ENCODE peak calls at places on chromosomes 11 and 22, in six cellular contexts. One of them, this sample, is unnamed.

GRCh38 chr11:16876053-16876752 is 137.8 kb downstream of the C11orf58 start:
- DNase-seq in HFFc6: no peak
- DNase-seq in CD8-positive, alpha-beta T cell: no peak
- DNase-seq in amniotic epithelial cell: no peak
- DNase-seq in NCI-H774: no peak
- DNase-seq in GM23248: no peak
- DNase-seq in this sample: no peak

GRCh38 chr22:27381552-27381951 is 420.0 kb downstream of the MN1 start:
- DNase-seq in GM23248: no peak
- DNase-seq in amniotic epithelial cell: no peak
- DNase-seq in CD8-positive, alpha-beta T cell: no peak
- DNase-seq in NCI-H774: no peak
- DNase-seq in HFFc6: no peak
- DNase-seq in this sample: no peak

GRCh38 chr11:68441466-68442230 is 18.9 kb upstream of the PPP6R3 start:
- DNase-seq in NCI-H774: peak
- DNase-seq in HFFc6: no peak
- DNase-seq in amniotic epithelial cell: no peak
- DNase-seq in CD8-positive, alpha-beta T cell: no peak
- DNase-seq in GM23248: peak
- DNase-seq in this sample: no peak

GRCh38 chr22:43506487-43506886 is 94.7 kb downstream of the MPPED1 start:
- DNase-seq in CD8-positive, alpha-beta T cell: no peak
- DNase-seq in amniotic epithelial cell: no peak
- DNase-seq in NCI-H774: no peak
- DNase-seq in HFFc6: no peak
- DNase-seq in GM23248: no peak
- DNase-seq in this sample: no peak

GRCh38 chr11:78066471-78066870 is 2.8 kb downstream of the THRSP start:
- DNase-seq in amniotic epithelial cell: peak
- DNase-seq in HFFc6: no peak
- DNase-seq in GM23248: no peak
- DNase-seq in NCI-H774: no peak
- DNase-seq in CD8-positive, alpha-beta T cell: no peak
- DNase-seq in this sample: no peak

GRCh38 chr11:14904745-14905103 is 12.7 kb upstream of the CYP2R1 start:
- DNase-seq in GM23248: peak
- DNase-seq in NCI-H774: no peak
- DNase-seq in CD8-positive, alpha-beta T cell: peak
- DNase-seq in amniotic epithelial cell: peak
- DNase-seq in HFFc6: no peak
- DNase-seq in this sample: peak

GRCh38 chr22:33835196-33835788 is 85.0 kb downstream of the LARGE1 start:
- DNase-seq in GM23248: no peak
- DNase-seq in HFFc6: no peak
- DNase-seq in amniotic epithelial cell: no peak
- DNase-seq in NCI-H774: no peak
- DNase-seq in CD8-positive, alpha-beta T cell: no peak
- DNase-seq in this sample: peak

GRCh38 chr11:62708423-62709261 is 1.2 kb downstream of the GNG3 start:
- DNase-seq in CD8-positive, alpha-beta T cell: peak
- DNase-seq in GM23248: no peak
- DNase-seq in amniotic epithelial cell: no peak
- DNase-seq in HFFc6: no peak
- DNase-seq in NCI-H774: peak
- DNase-seq in this sample: peak

GRCh38 chr11:58796333-58797049 is 48.0 kb downstream of the GLYATL2 start:
- DNase-seq in GM23248: peak
- DNase-seq in NCI-H774: no peak
- DNase-seq in CD8-positive, alpha-beta T cell: no peak
- DNase-seq in amniotic epithelial cell: no peak
- DNase-seq in HFFc6: no peak
- DNase-seq in this sample: peak

GRCh38 chr22:43171607-43172006 is 15.3 kb downstream of the TTLL12 start:
- DNase-seq in amniotic epithelial cell: no peak
- DNase-seq in NCI-H774: no peak
- DNase-seq in HFFc6: no peak
- DNase-seq in CD8-positive, alpha-beta T cell: no peak
- DNase-seq in GM23248: no peak
- DNase-seq in this sample: no peak

GRCh38 chr11:73298233-73298632 is 9.8 kb upstream of the ARHGEF17 start:
- DNase-seq in NCI-H774: no peak
- DNase-seq in HFFc6: no peak
- DNase-seq in GM23248: no peak
- DNase-seq in amniotic epithelial cell: no peak
- DNase-seq in CD8-positive, alpha-beta T cell: no peak
- DNase-seq in this sample: no peak

GRCh38 chr11:83272627-83273026 is 13.5 kb downstream of the CCDC90B start:
- DNase-seq in HFFc6: peak
- DNase-seq in NCI-H774: no peak
- DNase-seq in GM23248: peak
- DNase-seq in CD8-positive, alpha-beta T cell: no peak
- DNase-seq in amniotic epithelial cell: peak
- DNase-seq in this sample: no peak

GRCh38 chr11:1504581-1505290 is 18.2 kb upstream of the MOB2 start:
- DNase-seq in amniotic epithelial cell: no peak
- DNase-seq in CD8-positive, alpha-beta T cell: no peak
- DNase-seq in NCI-H774: no peak
- DNase-seq in GM23248: no peak
- DNase-seq in HFFc6: no peak
- DNase-seq in this sample: no peak

GRCh38 chr11:61833478-61833877 is 5.4 kb downstream of the FADS2 start:
- DNase-seq in NCI-H774: no peak
- DNase-seq in GM23248: no peak
- DNase-seq in amniotic epithelial cell: no peak
- DNase-seq in CD8-positive, alpha-beta T cell: no peak
- DNase-seq in HFFc6: no peak
- DNase-seq in this sample: no peak

GRCh38 chr11:13384837-13385417 is 78.1 kb downstream of the BTBD10 start:
- DNase-seq in GM23248: peak
- DNase-seq in HFFc6: peak
- DNase-seq in amniotic epithelial cell: peak
- DNase-seq in NCI-H774: no peak
- DNase-seq in CD8-positive, alpha-beta T cell: no peak
- DNase-seq in this sample: peak

GRCh38 chr11:18027475-18027874 is 14.6 kb upstream of the SERGEF start:
- DNase-seq in amniotic epithelial cell: no peak
- DNase-seq in CD8-positive, alpha-beta T cell: no peak
- DNase-seq in GM23248: no peak
- DNase-seq in HFFc6: no peak
- DNase-seq in NCI-H774: no peak
- DNase-seq in this sample: no peak

GRCh38 chr11:22225190-22225589 is 32.3 kb downstream of the ANO5 start:
- DNase-seq in CD8-positive, alpha-beta T cell: no peak
- DNase-seq in NCI-H774: no peak
- DNase-seq in HFFc6: no peak
- DNase-seq in amniotic epithelial cell: no peak
- DNase-seq in GM23248: no peak
- DNase-seq in this sample: no peak

This sample was measured in mesendoderm.